ENCODE peak calls at places on chromosomes 4 and X, in five cellular contexts. One of them, this sample, is unnamed.

GRCh38 chr4:93748380-93748779 is 80.2 kb upstream of the ATOH1 start:
- DNase-seq in CD4-positive, alpha-beta T cell: no peak
- DNase-seq in kidney: no peak
- DNase-seq in AG04450: no peak
- DNase-seq in AG10803: no peak
- DNase-seq in this sample: no peak

GRCh38 chr4:15654556-15655222 is 468 bp downstream of the FBXL5 start:
- DNase-seq in AG04450: no peak
- DNase-seq in kidney: peak
- DNase-seq in AG10803: peak
- DNase-seq in CD4-positive, alpha-beta T cell: peak
- DNase-seq in this sample: peak

GRCh38 chr4:94454405-94454804 is 2.7 kb downstream of the PDLIM5 start:
- DNase-seq in AG10803: no peak
- DNase-seq in CD4-positive, alpha-beta T cell: no peak
- DNase-seq in kidney: no peak
- DNase-seq in AG04450: no peak
- DNase-seq in this sample: no peak

GRCh38 chrX:39599339-39599738 is 498.4 kb downstream of the BCOR start:
- DNase-seq in AG04450: no peak
- DNase-seq in AG10803: no peak
- DNase-seq in CD4-positive, alpha-beta T cell: no peak
- DNase-seq in kidney: no peak
- DNase-seq in this sample: no peak

GRCh38 chr4:140331245-140331644 is 42.2 kb upstream of the SCOC start:
- DNase-seq in kidney: no peak
- DNase-seq in AG10803: no peak
- DNase-seq in AG04450: no peak
- DNase-seq in CD4-positive, alpha-beta T cell: no peak
- DNase-seq in this sample: no peak

GRCh38 chr4:19693949-19694597 is 557.6 kb upstream of the SLIT2 start:
- DNase-seq in AG10803: peak
- DNase-seq in kidney: no peak
- DNase-seq in CD4-positive, alpha-beta T cell: no peak
- DNase-seq in AG04450: no peak
- DNase-seq in this sample: no peak

GRCh38 chr4:36168127-36168898 is 76.0 kb downstream of the ARAP2 start:
- DNase-seq in AG04450: no peak
- DNase-seq in kidney: no peak
- DNase-seq in CD4-positive, alpha-beta T cell: no peak
- DNase-seq in AG10803: no peak
- DNase-seq in this sample: no peak

GRCh38 chr4:186104114-186104894 is at the start of gene FAM149A:
- DNase-seq in CD4-positive, alpha-beta T cell: no peak
- DNase-seq in kidney: peak
- DNase-seq in AG10803: no peak
- DNase-seq in AG04450: no peak
- DNase-seq in this sample: no peak

GRCh38 chrX:148722966-148723365 is 222.5 kb downstream of the AFF2 start:
- DNase-seq in AG10803: no peak
- DNase-seq in kidney: no peak
- DNase-seq in CD4-positive, alpha-beta T cell: no peak
- DNase-seq in AG04450: no peak
- DNase-seq in this sample: no peak
- TF ChIP-seq CTCF in AG10803: no peak
- TF ChIP-seq CTCF in kidney: no peak
- TF ChIP-seq CTCF in CD4-positive, alpha-beta T cell: no peak
- TF ChIP-seq CTCF in AG04450: no peak
- TF ChIP-seq CTCF in this sample: no peak

GRCh38 chr4:109985993-109986640 is 73.4 kb downstream of the EGF start:
- DNase-seq in AG10803: peak
- DNase-seq in AG04450: no peak
- DNase-seq in kidney: no peak
- DNase-seq in CD4-positive, alpha-beta T cell: no peak
- DNase-seq in this sample: no peak

GRCh38 chr4:109990307-109991257 is 77.9 kb downstream of the EGF start:
- DNase-seq in kidney: no peak
- DNase-seq in CD4-positive, alpha-beta T cell: no peak
- DNase-seq in AG04450: no peak
- DNase-seq in AG10803: no peak
- DNase-seq in this sample: no peak

GRCh38 chr4:109993116-109993515 is 80.4 kb downstream of the EGF start:
- DNase-seq in AG10803: no peak
- DNase-seq in AG04450: no peak
- DNase-seq in CD4-positive, alpha-beta T cell: no peak
- DNase-seq in kidney: no peak
- DNase-seq in this sample: no peak

GRCh38 chr4:109989618-109990017 is 76.9 kb downstream of the EGF start:
- DNase-seq in kidney: no peak
- DNase-seq in AG10803: no peak
- DNase-seq in AG04450: no peak
- DNase-seq in CD4-positive, alpha-beta T cell: no peak
- DNase-seq in this sample: no peak

DNA sequence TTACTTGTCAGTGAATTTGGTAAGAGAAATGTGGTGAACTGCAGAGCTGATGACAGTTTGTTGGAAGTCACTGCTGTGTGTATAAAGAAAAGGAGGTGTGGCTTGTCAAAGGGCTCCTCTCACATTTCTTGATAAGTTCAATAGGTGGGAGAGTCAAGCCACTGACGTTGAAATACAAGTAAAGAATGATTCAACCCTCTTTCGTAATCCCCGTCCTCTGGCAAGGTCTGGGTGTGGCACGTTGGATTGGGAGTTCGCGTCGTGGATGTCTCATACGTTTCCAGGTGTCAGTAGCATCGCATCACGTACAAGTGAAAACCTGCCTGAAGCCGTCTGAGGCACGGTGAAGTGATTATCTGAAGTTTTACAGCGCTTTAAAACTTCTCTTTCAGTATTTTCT is 76.4 kb downstream of the EGF start:
- DNase-seq in kidney: no peak
- DNase-seq in AG04450: no peak
- DNase-seq in CD4-positive, alpha-beta T cell: no peak
- DNase-seq in AG10803: no peak
- DNase-seq in this sample: no peak
- TF ChIP-seq CTCF in kidney: no peak
- TF ChIP-seq CTCF in AG04450: no peak
- TF ChIP-seq CTCF in CD4-positive, alpha-beta T cell: no peak
- TF ChIP-seq CTCF in AG10803: no peak
- TF ChIP-seq CTCF in this sample: no peak

GRCh38 chr4:126396703-126397102 is 1081.9 kb downstream of the FAT4 start:
- DNase-seq in AG10803: no peak
- DNase-seq in kidney: no peak
- DNase-seq in CD4-positive, alpha-beta T cell: no peak
- DNase-seq in AG04450: no peak
- DNase-seq in this sample: peak
- TF ChIP-seq CTCF in AG10803: peak
- TF ChIP-seq CTCF in kidney: no peak
- TF ChIP-seq CTCF in CD4-positive, alpha-beta T cell: no peak
- TF ChIP-seq CTCF in AG04450: no peak
- TF ChIP-seq CTCF in this sample: no peak

GRCh38 chrX:67781132-67781531 is 237.3 kb downstream of the AR start:
- DNase-seq in AG10803: no peak
- DNase-seq in CD4-positive, alpha-beta T cell: no peak
- DNase-seq in kidney: no peak
- DNase-seq in AG04450: no peak
- DNase-seq in this sample: no peak
- TF ChIP-seq CTCF in AG10803: peak
- TF ChIP-seq CTCF in CD4-positive, alpha-beta T cell: no peak
- TF ChIP-seq CTCF in kidney: peak
- TF ChIP-seq CTCF in AG04450: peak
- TF ChIP-seq CTCF in this sample: peak

GRCh38 chr4:114811564-114812360 is 213.2 kb downstream of the UGT8 start:
- DNase-seq in AG10803: no peak
- DNase-seq in kidney: no peak
- DNase-seq in CD4-positive, alpha-beta T cell: no peak
- DNase-seq in AG04450: no peak
- DNase-seq in this sample: no peak

GRCh38 chr4:114807357-114807756 is 208.8 kb downstream of the UGT8 start:
- DNase-seq in AG04450: no peak
- DNase-seq in AG10803: no peak
- DNase-seq in kidney: no peak
- DNase-seq in CD4-positive, alpha-beta T cell: no peak
- DNase-seq in this sample: no peak

GRCh38 chr4:114807759-114808404 is 209.3 kb downstream of the UGT8 start:
- DNase-seq in AG04450: no peak
- DNase-seq in kidney: no peak
- DNase-seq in AG10803: peak
- DNase-seq in CD4-positive, alpha-beta T cell: no peak
- DNase-seq in this sample: no peak
- TF ChIP-seq CTCF in AG04450: peak
- TF ChIP-seq CTCF in kidney: peak
- TF ChIP-seq CTCF in AG10803: peak
- TF ChIP-seq CTCF in CD4-positive, alpha-beta T cell: peak
- TF ChIP-seq CTCF in this sample: peak

DNA sequence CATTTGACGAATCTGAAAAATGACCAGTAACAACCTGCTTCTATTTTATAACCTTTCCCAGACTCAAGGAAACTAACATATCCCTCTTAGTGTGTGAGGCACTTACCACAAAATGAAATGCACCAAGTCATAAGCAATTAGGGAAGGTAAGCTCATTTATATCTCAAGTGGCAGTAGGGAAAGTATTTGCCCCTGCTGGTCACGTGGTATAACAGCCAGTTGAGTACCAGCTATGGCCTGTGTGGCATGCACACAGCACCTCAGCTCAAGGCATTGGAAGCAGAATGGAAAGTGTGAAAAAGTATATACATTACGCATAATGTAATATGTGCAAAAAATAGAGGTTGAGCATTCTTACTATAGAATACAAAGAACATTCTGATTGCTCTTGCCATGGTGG is 178.3 kb upstream of the GYPA start:
- DNase-seq in AG04450: no peak
- DNase-seq in kidney: no peak
- DNase-seq in AG10803: no peak
- DNase-seq in CD4-positive, alpha-beta T cell: no peak
- DNase-seq in this sample: no peak
- TF ChIP-seq CTCF in AG04450: no peak
- TF ChIP-seq CTCF in kidney: no peak
- TF ChIP-seq CTCF in AG10803: no peak
- TF ChIP-seq CTCF in CD4-positive, alpha-beta T cell: no peak
- TF ChIP-seq CTCF in this sample: no peak